ENCODE peak calls at places on chromosomes 4 and X, in five cellular contexts. D is T-helper 9 cell, S is fibroblast of mammary gland, Y is GM20000, L is epithelial cell of esophagus. G is an unnamed sample.

GRCh38 chr4:40199179-40199670 is 2.4 kb downstream of the RHOH start:
- DNase-seq in D (no peak), S (no peak), Y (no peak), L (no peak), G (no peak)

GRCh38 chr4:3135155-3136011 is 60.9 kb downstream of the HTT start:
- DNase-seq in D (no peak), S (no peak), Y (no peak), L (no peak), G (no peak)

GRCh38 chrX:53280703-53281320 is 572 bp downstream of the IQSEC2 start:
- DNase-seq in D (no peak), S (peak), Y (no peak), L (peak), G (peak)

GRCh38 chr4:41913509-41913908 is 21.7 kb upstream of the TMEM33 start:
- DNase-seq in D (no peak), S (peak), Y (no peak), L (no peak), G (peak)

GRCh38 chrX:79477691-79478090 is 110.6 kb upstream of the ITM2A start:
- DNase-seq in D (no peak), S (no peak), Y (no peak), L (peak), G (peak)

GRCh38 chrX:47221756-47222155 is 3.3 kb downstream of the CDK16 start:
- DNase-seq in D (no peak), S (no peak), Y (no peak), L (no peak), G (no peak)

GRCh38 chrX:136731207-136731782 is 49.4 kb downstream of the ARHGEF6 start:
- DNase-seq in D (no peak), S (no peak), Y (no peak), L (no peak), G (no peak)

GRCh38 chr4:55426518-55426917 is 30.8 kb downstream of the TMEM165 start:
- DNase-seq in D (no peak), S (peak), Y (no peak), L (peak), G (no peak)

GRCh38 chrX:2609431-2610238 is 81.5 kb upstream of the CD99 start:
- DNase-seq in D (no peak), S (peak), Y (no peak), L (peak), G (peak)

GRCh38 chr4:70505152-70505748 is 13.1 kb upstream of the AMTN start:
- DNase-seq in D (peak), S (peak), Y (peak), L (peak), G (peak)

GRCh38 chr4:149522031-149522430 is 293.6 kb downstream of the IQCM start:
- DNase-seq in D (no peak), S (no peak), Y (no peak), L (no peak), G (no peak)

GRCh38 chr4:101229116-101229515 is 118.2 kb downstream of the PPP3CA start:
- DNase-seq in D (no peak), S (no peak), Y (no peak), L (no peak), G (no peak)

GRCh38 chr4:146522862-146523205 is 1.1 kb upstream of the SLC10A7 start:
- DNase-seq in D (no peak), S (peak), Y (peak), L (no peak), G (peak)

GRCh38 chrX:18886005-18886343 is 97.9 kb downstream of the PHKA2 start:
- DNase-seq in D (no peak), S (no peak), Y (peak), L (no peak), G (no peak)

GRCh38 chr4:95255396-95256107 is 293.2 kb downstream of the UNC5C start:
- DNase-seq in D (no peak), S (peak), Y (no peak), L (peak), G (peak)

GRCh38 chr4:151569650-151570049 is 160.7 kb downstream of the FHIP1A start:
- DNase-seq in D (no peak), S (no peak), Y (no peak), L (peak), G (no peak)

GRCh38 chr4:179709961-179710624 is 2267.9 kb upstream of the AGA start:
- DNase-seq in D (no peak), S (no peak), Y (no peak), L (no peak), G (no peak)

GRCh38 chr4:8847764-8848163 is 23.9 kb downstream of the HMX1 start:
- DNase-seq in D (no peak), S (no peak), Y (no peak), L (no peak), G (no peak)

GRCh38 chrX:12814434-12814833 is 23.2 kb downstream of the PRPS2 start:
- DNase-seq in D (no peak), S (peak), Y (peak), L (peak), G (peak)

GRCh38 chr4:55854132-55854531 is 684 bp downstream of the EXOC1 start:
- DNase-seq in D (no peak), S (no peak), Y (no peak), L (no peak), G (no peak)

GRCh38 chr4:108622828-108623227 is 2.5 kb downstream of the RPL34 start:
- DNase-seq in D (no peak), S (no peak), Y (no peak), L (no peak), G (no peak)

G was measured in mammary epithelial cell.